ENCODE peak calls at places on chromosomes 3 and 15, in eight cellular contexts. F, V, U, M, O, T, L and J are unnamed samples.

GRCh38 chr3:117719316-117719926 is 1009.8 kb downstream of the TUSC7 start:
- DNase-seq in V (peak), M (peak), U (peak), L (peak), O (no peak), F (peak), T (peak), J (no peak)

GRCh38 chr3:171427771-171428320 is 32.4 kb downstream of the TNIK start:
- DNase-seq in M (no peak), V (no peak), O (no peak), U (no peak), T (no peak), F (no peak), L (no peak), J (no peak)

GRCh38 chr15:94387854-94388441 is 156.6 kb downstream of the MCTP2 start:
- DNase-seq in O (no peak), V (no peak), M (no peak), F (no peak), T (no peak), L (peak), U (no peak), J (no peak)

GRCh38 chr15:90744759-90745402 is 27.7 kb downstream of the BLM start:
- DNase-seq in F (no peak), V (no peak), O (no peak), T (no peak), M (no peak), L (no peak), U (no peak), J (no peak)

GRCh38 chr3:52407779-52408178 is 37.1 kb downstream of the SEMA3G start:
- DNase-seq in F (no peak), M (no peak), V (no peak), L (no peak), O (no peak), T (no peak), U (no peak), J (no peak)

GRCh38 chr3:140128217-140129137 is 193.5 kb downstream of the CLSTN2 start:
- DNase-seq in V (peak), F (peak), M (peak), T (no peak), L (peak), U (no peak), O (no peak), J (no peak)

GRCh38 chr15:38873151-38873550 is 308.5 kb upstream of the RASGRP1 start:
- DNase-seq in M (no peak), L (no peak), V (no peak), O (no peak), T (no peak), F (no peak), U (no peak), J (no peak)

GRCh38 chr15:49646891-49647290 is 26.0 kb downstream of the DTWD1 start:
- DNase-seq in F (no peak), U (no peak), O (no peak), V (no peak), T (no peak), M (no peak), L (no peak), J (no peak)

GRCh38 chr3:26712211-26713026 is 89.8 kb downstream of the LRRC3B start:
- DNase-seq in F (peak), V (peak), U (peak), L (peak), M (peak), O (no peak), T (peak), J (no peak)

GRCh38 chr3:77690284-77690869 is 650.5 kb downstream of the ROBO2 start:
- DNase-seq in T (no peak), O (no peak), V (no peak), F (no peak), M (no peak), U (no peak), L (no peak), J (no peak)